ENCODE peak calls at places on chromosome 3, in six cellular contexts. One of them, this sample, is unnamed.
A peak's percentile ranks its signal among the peaks of the same experiment; 100 is the strongest.

GRCh38 chr3:173342679-173343078 is 54.9 kb upstream of the NLGN1 start:
- DNase-seq in NCI-H774: no peak
- DNase-seq in pancreas: no peak
- DNase-seq in brain pericyte: no peak
- DNase-seq in GM03348: no peak
- DNase-seq in A673: no peak
- DNase-seq in this sample: no peak

GRCh38 chr3:39752751-39753150 is 56.7 kb upstream of the MYRIP start:
- DNase-seq in A673: peak; percentile 66
- DNase-seq in pancreas: no peak
- DNase-seq in GM03348: no peak
- DNase-seq in NCI-H774: no peak
- DNase-seq in brain pericyte: no peak
- DNase-seq in this sample: peak; percentile 10

GRCh38 chr3:128133273-128133883 is 9.8 kb upstream of the RUVBL1 start:
- DNase-seq in GM03348: no peak
- DNase-seq in A673: peak; percentile 69
- DNase-seq in pancreas: no peak
- DNase-seq in brain pericyte: peak; percentile 36
- DNase-seq in NCI-H774: no peak
- DNase-seq in this sample: peak; percentile 52

GRCh38 chr3:16173696-16174355 is 654 bp upstream of the GALNT15 start:
- DNase-seq in A673: no peak
- DNase-seq in GM03348: peak; percentile 52
- DNase-seq in pancreas: no peak
- DNase-seq in brain pericyte: no peak
- DNase-seq in NCI-H774: no peak
- DNase-seq in this sample: peak; percentile 56

GRCh38 chr3:185582236-185582635 is 3.9 kb upstream of the SENP2 start:
- DNase-seq in GM03348: no peak
- DNase-seq in pancreas: no peak
- DNase-seq in NCI-H774: no peak
- DNase-seq in brain pericyte: no peak
- DNase-seq in A673: no peak
- DNase-seq in this sample: no peak

GRCh38 chr3:130386604-130387263 is 41.3 kb downstream of the COL6A5 start:
- DNase-seq in NCI-H774: no peak
- DNase-seq in A673: no peak
- DNase-seq in GM03348: no peak
- DNase-seq in brain pericyte: no peak
- DNase-seq in pancreas: no peak
- DNase-seq in this sample: peak; percentile 20

GRCh38 chr3:170128259-170128976 is 53.1 kb downstream of the PHC3 start:
- DNase-seq in pancreas: no peak
- DNase-seq in brain pericyte: no peak
- DNase-seq in GM03348: no peak
- DNase-seq in A673: peak; percentile 31
- DNase-seq in NCI-H774: no peak
- DNase-seq in this sample: no peak

GRCh38 chr3:64244011-64244942 is 19.0 kb upstream of the PRICKLE2 start:
- DNase-seq in pancreas: no peak
- DNase-seq in NCI-H774: no peak
- DNase-seq in brain pericyte: no peak
- DNase-seq in GM03348: no peak
- DNase-seq in A673: peak; percentile 12
- DNase-seq in this sample: no peak

GRCh38 chr3:174846055-174846454 is 13.1 kb upstream of the NAALADL2 start:
- DNase-seq in A673: no peak
- DNase-seq in GM03348: no peak
- DNase-seq in pancreas: no peak
- DNase-seq in NCI-H774: no peak
- DNase-seq in brain pericyte: no peak
- DNase-seq in this sample: no peak

GRCh38 chr3:51715231-51716058 is 8.6 kb downstream of the GRM2 start:
- DNase-seq in GM03348: no peak
- DNase-seq in NCI-H774: no peak
- DNase-seq in brain pericyte: no peak
- DNase-seq in A673: no peak
- DNase-seq in pancreas: no peak
- DNase-seq in this sample: no peak

GRCh38 chr3:55488398-55489055 is 1.4 kb upstream of the WNT5A start:
- DNase-seq in A673: peak; percentile 70
- DNase-seq in GM03348: peak; percentile 94
- DNase-seq in brain pericyte: no peak
- DNase-seq in NCI-H774: no peak
- DNase-seq in pancreas: peak; percentile 66
- DNase-seq in this sample: peak; percentile 90

This sample was measured in foreskin fibroblast.